ENCODE peak calls at places on chromosomes 12 and 14, in six cellular contexts. One of them, this sample, is unnamed.

GRCh38 chr14:56659361-56659760 is 79.8 kb downstream of the TMEM260 start:
- DNase-seq in upper lobe of right lung: no peak
- DNase-seq in right atrium auricular region: no peak
- DNase-seq in effector memory CD4-positive, alpha-beta T cell: no peak
- DNase-seq in BE2C: no peak
- DNase-seq in stomach: no peak
- DNase-seq in this sample: no peak

GRCh38 chr14:61420326-61420725 is 98.9 kb downstream of the PRKCH start:
- DNase-seq in stomach: no peak
- DNase-seq in effector memory CD4-positive, alpha-beta T cell: peak; percentile 26
- DNase-seq in right atrium auricular region: no peak
- DNase-seq in BE2C: no peak
- DNase-seq in upper lobe of right lung: no peak
- DNase-seq in this sample: peak; percentile 52

GRCh38 chr14:103008768-103009342 is 48.5 kb downstream of the CDC42BPB start:
- DNase-seq in stomach: peak; percentile 55
- DNase-seq in upper lobe of right lung: peak; percentile 52
- DNase-seq in effector memory CD4-positive, alpha-beta T cell: no peak
- DNase-seq in BE2C: peak; percentile 47
- DNase-seq in right atrium auricular region: no peak
- DNase-seq in this sample: peak; percentile 73

GRCh38 chr14:97458302-97459137 is 661.3 kb downstream of the VRK1 start:
- DNase-seq in BE2C: no peak
- DNase-seq in right atrium auricular region: no peak
- DNase-seq in effector memory CD4-positive, alpha-beta T cell: peak; percentile 64
- DNase-seq in upper lobe of right lung: no peak
- DNase-seq in stomach: peak; percentile 38
- DNase-seq in this sample: no peak

GRCh38 chr12:109777544-109777943 is 55.7 kb downstream of the TRPV4 start:
- DNase-seq in upper lobe of right lung: no peak
- DNase-seq in right atrium auricular region: no peak
- DNase-seq in BE2C: peak; percentile 73
- DNase-seq in effector memory CD4-positive, alpha-beta T cell: no peak
- DNase-seq in stomach: no peak
- DNase-seq in this sample: no peak

GRCh38 chr14:93055651-93056115 is 60.0 kb downstream of the ITPK1 start:
- DNase-seq in right atrium auricular region: no peak
- DNase-seq in BE2C: no peak
- DNase-seq in stomach: peak; percentile 51
- DNase-seq in upper lobe of right lung: no peak
- DNase-seq in effector memory CD4-positive, alpha-beta T cell: no peak
- DNase-seq in this sample: no peak

GRCh38 chr14:66003082-66003740 is 483.0 kb upstream of the CCDC196 start:
- DNase-seq in stomach: no peak
- DNase-seq in right atrium auricular region: no peak
- DNase-seq in BE2C: no peak
- DNase-seq in upper lobe of right lung: no peak
- DNase-seq in effector memory CD4-positive, alpha-beta T cell: no peak
- DNase-seq in this sample: no peak

GRCh38 chr12:64099430-64099829 is 122.7 kb downstream of the KICS2 start:
- DNase-seq in BE2C: no peak
- DNase-seq in right atrium auricular region: no peak
- DNase-seq in effector memory CD4-positive, alpha-beta T cell: no peak
- DNase-seq in stomach: no peak
- DNase-seq in upper lobe of right lung: no peak
- DNase-seq in this sample: peak; percentile 60

GRCh38 chr12:124703852-124704251 is 136.4 kb upstream of the NCOR2 start:
- DNase-seq in stomach: no peak
- DNase-seq in effector memory CD4-positive, alpha-beta T cell: no peak
- DNase-seq in BE2C: no peak
- DNase-seq in upper lobe of right lung: peak; percentile 86
- DNase-seq in right atrium auricular region: no peak
- DNase-seq in this sample: no peak

GRCh38 chr14:99596071-99596627 is 7.9 kb downstream of the CCDC85C start:
- DNase-seq in effector memory CD4-positive, alpha-beta T cell: no peak
- DNase-seq in right atrium auricular region: no peak
- DNase-seq in upper lobe of right lung: no peak
- DNase-seq in stomach: peak; percentile 75
- DNase-seq in BE2C: peak; percentile 76
- DNase-seq in this sample: no peak

GRCh38 chr12:32309811-32310755 is 89.3 kb upstream of the FGD4 start:
- DNase-seq in effector memory CD4-positive, alpha-beta T cell: no peak
- DNase-seq in right atrium auricular region: no peak
- DNase-seq in BE2C: peak; percentile 45
- DNase-seq in stomach: no peak
- DNase-seq in upper lobe of right lung: no peak
- DNase-seq in this sample: no peak

GRCh38 chr14:69263364-69263763 is 3.4 kb downstream of the GALNT16 start:
- DNase-seq in upper lobe of right lung: no peak
- DNase-seq in effector memory CD4-positive, alpha-beta T cell: no peak
- DNase-seq in BE2C: peak; percentile 90
- DNase-seq in right atrium auricular region: peak; percentile 92
- DNase-seq in stomach: no peak
- DNase-seq in this sample: no peak

GRCh38 chr14:56268653-56269052 is 150.4 kb downstream of the PELI2 start:
- DNase-seq in stomach: no peak
- DNase-seq in BE2C: no peak
- DNase-seq in effector memory CD4-positive, alpha-beta T cell: no peak
- DNase-seq in upper lobe of right lung: no peak
- DNase-seq in right atrium auricular region: no peak
- DNase-seq in this sample: no peak

GRCh38 chr12:88468546-88468945 is 111.7 kb downstream of the KITLG start:
- DNase-seq in BE2C: no peak
- DNase-seq in stomach: no peak
- DNase-seq in effector memory CD4-positive, alpha-beta T cell: no peak
- DNase-seq in upper lobe of right lung: no peak
- DNase-seq in right atrium auricular region: no peak
- DNase-seq in this sample: no peak

GRCh38 chr12:106170285-106170684 is 31.5 kb upstream of the NUAK1 start:
- DNase-seq in upper lobe of right lung: no peak
- DNase-seq in right atrium auricular region: no peak
- DNase-seq in stomach: no peak
- DNase-seq in effector memory CD4-positive, alpha-beta T cell: no peak
- DNase-seq in BE2C: no peak
- DNase-seq in this sample: peak; percentile 35

GRCh38 chr14:104209985-104210520 is 71.7 kb downstream of the KIF26A start:
- DNase-seq in right atrium auricular region: no peak
- DNase-seq in BE2C: no peak
- DNase-seq in stomach: no peak
- DNase-seq in effector memory CD4-positive, alpha-beta T cell: no peak
- DNase-seq in upper lobe of right lung: no peak
- DNase-seq in this sample: no peak

GRCh38 chr14:45891417-45892080 is 638.5 kb upstream of the MIS18BP1 start:
- DNase-seq in upper lobe of right lung: no peak
- DNase-seq in right atrium auricular region: no peak
- DNase-seq in effector memory CD4-positive, alpha-beta T cell: no peak
- DNase-seq in stomach: peak; percentile 36
- DNase-seq in BE2C: no peak
- DNase-seq in this sample: no peak

GRCh38 chr12:89650239-89650638 is 58.4 kb downstream of the ATP2B1 start:
- DNase-seq in effector memory CD4-positive, alpha-beta T cell: no peak
- DNase-seq in BE2C: no peak
- DNase-seq in upper lobe of right lung: no peak
- DNase-seq in right atrium auricular region: no peak
- DNase-seq in stomach: no peak
- DNase-seq in this sample: no peak

GRCh38 chr12:85089792-85090191 is 53.6 kb downstream of the LRRIQ1 start:
- DNase-seq in upper lobe of right lung: no peak
- DNase-seq in right atrium auricular region: no peak
- DNase-seq in effector memory CD4-positive, alpha-beta T cell: no peak
- DNase-seq in BE2C: no peak
- DNase-seq in stomach: no peak
- DNase-seq in this sample: no peak

GRCh38 chr12:64147011-64147671 is 75.0 kb downstream of the KICS2 start:
- DNase-seq in BE2C: no peak
- DNase-seq in stomach: no peak
- DNase-seq in upper lobe of right lung: no peak
- DNase-seq in effector memory CD4-positive, alpha-beta T cell: no peak
- DNase-seq in right atrium auricular region: no peak
- DNase-seq in this sample: no peak

GRCh38 chr12:74599932-74600331 is 62.3 kb downstream of the ATXN7L3B start:
- DNase-seq in right atrium auricular region: no peak
- DNase-seq in effector memory CD4-positive, alpha-beta T cell: no peak
- DNase-seq in BE2C: no peak
- DNase-seq in stomach: no peak
- DNase-seq in upper lobe of right lung: no peak
- DNase-seq in this sample: no peak

GRCh38 chr14:103188691-103189480 is 65.6 kb downstream of the TNFAIP2 start:
- DNase-seq in effector memory CD4-positive, alpha-beta T cell: no peak
- DNase-seq in right atrium auricular region: no peak
- DNase-seq in upper lobe of right lung: peak; percentile 67
- DNase-seq in stomach: peak; percentile 37
- DNase-seq in BE2C: no peak
- DNase-seq in this sample: no peak

GRCh38 chr14:21734457-21735074 is 60.9 kb upstream of the OR4E1 start:
- DNase-seq in upper lobe of right lung: no peak
- DNase-seq in stomach: no peak
- DNase-seq in right atrium auricular region: no peak
- DNase-seq in effector memory CD4-positive, alpha-beta T cell: no peak
- DNase-seq in BE2C: peak; percentile 20
- DNase-seq in this sample: no peak

GRCh38 chr14:49553892-49554291 is 32.3 kb downstream of the RPS29 start:
- DNase-seq in stomach: no peak
- DNase-seq in BE2C: no peak
- DNase-seq in effector memory CD4-positive, alpha-beta T cell: no peak
- DNase-seq in upper lobe of right lung: no peak
- DNase-seq in right atrium auricular region: no peak
- DNase-seq in this sample: no peak

GRCh38 chr12:109423392-109423791 is 53.7 kb downstream of the KCTD10 start:
- DNase-seq in effector memory CD4-positive, alpha-beta T cell: no peak
- DNase-seq in BE2C: no peak
- DNase-seq in upper lobe of right lung: no peak
- DNase-seq in stomach: no peak
- DNase-seq in right atrium auricular region: no peak
- DNase-seq in this sample: no peak

GRCh38 chr12:6549379-6550151 is 6.3 kb downstream of the IFFO1 start:
- DNase-seq in right atrium auricular region: no peak
- DNase-seq in BE2C: no peak
- DNase-seq in effector memory CD4-positive, alpha-beta T cell: no peak
- DNase-seq in upper lobe of right lung: no peak
- DNase-seq in stomach: no peak
- DNase-seq in this sample: no peak

GRCh38 chr12:55707841-55708694 is at the start of gene ITGA7:
- DNase-seq in effector memory CD4-positive, alpha-beta T cell: peak; percentile 43
- DNase-seq in stomach: peak; percentile 74
- DNase-seq in BE2C: peak; percentile 78
- DNase-seq in upper lobe of right lung: peak; percentile 84
- DNase-seq in right atrium auricular region: no peak
- DNase-seq in this sample: no peak

GRCh38 chr12:55706840-55707671 is 648 bp downstream of the ITGA7 start:
- DNase-seq in right atrium auricular region: no peak
- DNase-seq in effector memory CD4-positive, alpha-beta T cell: no peak
- DNase-seq in stomach: no peak
- DNase-seq in BE2C: no peak
- DNase-seq in upper lobe of right lung: no peak
- DNase-seq in this sample: no peak

GRCh38 chr12:55704824-55705780 is 2.6 kb downstream of the ITGA7 start:
- DNase-seq in stomach: no peak
- DNase-seq in BE2C: no peak
- DNase-seq in upper lobe of right lung: no peak
- DNase-seq in right atrium auricular region: no peak
- DNase-seq in effector memory CD4-positive, alpha-beta T cell: no peak
- DNase-seq in this sample: no peak

GRCh38 chr12:55703976-55704761 is 3.5 kb downstream of the ITGA7 start:
- DNase-seq in right atrium auricular region: no peak
- DNase-seq in BE2C: no peak
- DNase-seq in upper lobe of right lung: no peak
- DNase-seq in stomach: no peak
- DNase-seq in effector memory CD4-positive, alpha-beta T cell: no peak
- DNase-seq in this sample: no peak

GRCh38 chr12:55705802-55706402 is 1.8 kb downstream of the ITGA7 start:
- DNase-seq in upper lobe of right lung: no peak
- DNase-seq in right atrium auricular region: no peak
- DNase-seq in stomach: no peak
- DNase-seq in BE2C: no peak
- DNase-seq in effector memory CD4-positive, alpha-beta T cell: no peak
- DNase-seq in this sample: no peak
- H3K4me3 ChIP-seq in upper lobe of right lung: peak overlapping the region; percentile 64
- H3K4me3 ChIP-seq in right atrium auricular region: peak overlapping the region; percentile 75
- H3K4me3 ChIP-seq in stomach: peak overlapping the region; percentile 78
- H3K4me3 ChIP-seq in BE2C: no peak overlapping the region
- H3K4me3 ChIP-seq in effector memory CD4-positive, alpha-beta T cell: no peak overlapping the region
- H3K4me3 ChIP-seq in this sample: no peak overlapping the region

GRCh38 chr12:117797202-117797601 is 171.6 kb downstream of the KSR2 start:
- DNase-seq in upper lobe of right lung: no peak
- DNase-seq in stomach: no peak
- DNase-seq in BE2C: no peak
- DNase-seq in effector memory CD4-positive, alpha-beta T cell: no peak
- DNase-seq in right atrium auricular region: no peak
- DNase-seq in this sample: no peak
- H3K36me3 ChIP-seq in upper lobe of right lung: no peaks in the 10 kb centered on the region
- H3K36me3 ChIP-seq in stomach: no peaks in the 10 kb centered on the region
- H3K36me3 ChIP-seq in BE2C: no peaks in the 10 kb centered on the region
- H3K36me3 ChIP-seq in effector memory CD4-positive, alpha-beta T cell: no peaks in the 10 kb centered on the region
- H3K36me3 ChIP-seq in right atrium auricular region: no peaks in the 10 kb centered on the region
- H3K36me3 ChIP-seq in this sample: no peaks in the 10 kb centered on the region

DNA sequence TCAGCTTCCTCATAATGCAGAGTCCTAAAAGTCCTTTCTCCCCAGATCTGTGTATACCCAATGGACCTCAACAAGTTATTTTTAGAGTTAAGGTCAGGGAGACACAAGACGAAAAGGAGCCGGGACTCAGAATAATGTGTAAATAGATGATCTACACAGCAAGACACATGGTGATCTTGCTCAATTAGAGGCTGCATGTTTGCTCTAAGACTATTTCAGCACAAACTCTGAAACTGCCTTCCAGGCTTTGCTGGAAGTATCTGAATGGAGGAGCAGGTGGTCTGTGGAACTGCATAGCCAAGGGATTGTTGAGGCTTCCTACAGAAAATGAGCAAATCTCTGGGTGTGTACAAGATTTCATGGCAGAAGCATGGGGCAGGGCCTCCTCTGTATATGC is 80.8 kb downstream of the CRACR2A start:
- DNase-seq in right atrium auricular region: no peak
- DNase-seq in upper lobe of right lung: no peak
- DNase-seq in effector memory CD4-positive, alpha-beta T cell: no peak
- DNase-seq in BE2C: no peak
- DNase-seq in stomach: no peak
- DNase-seq in this sample: no peak
- H3K27me3 ChIP-seq in right atrium auricular region: no peaks in the 10 kb centered on the region
- H3K27me3 ChIP-seq in upper lobe of right lung: no peaks in the 10 kb centered on the region
- H3K27me3 ChIP-seq in effector memory CD4-positive, alpha-beta T cell: no peaks in the 10 kb centered on the region
- H3K27me3 ChIP-seq in BE2C: no peaks in the 10 kb centered on the region
- H3K27me3 ChIP-seq in stomach: no peaks in the 10 kb centered on the region
- H3K27me3 ChIP-seq in this sample: peaks cover 6% of the 10 kb centered on the region

DNA sequence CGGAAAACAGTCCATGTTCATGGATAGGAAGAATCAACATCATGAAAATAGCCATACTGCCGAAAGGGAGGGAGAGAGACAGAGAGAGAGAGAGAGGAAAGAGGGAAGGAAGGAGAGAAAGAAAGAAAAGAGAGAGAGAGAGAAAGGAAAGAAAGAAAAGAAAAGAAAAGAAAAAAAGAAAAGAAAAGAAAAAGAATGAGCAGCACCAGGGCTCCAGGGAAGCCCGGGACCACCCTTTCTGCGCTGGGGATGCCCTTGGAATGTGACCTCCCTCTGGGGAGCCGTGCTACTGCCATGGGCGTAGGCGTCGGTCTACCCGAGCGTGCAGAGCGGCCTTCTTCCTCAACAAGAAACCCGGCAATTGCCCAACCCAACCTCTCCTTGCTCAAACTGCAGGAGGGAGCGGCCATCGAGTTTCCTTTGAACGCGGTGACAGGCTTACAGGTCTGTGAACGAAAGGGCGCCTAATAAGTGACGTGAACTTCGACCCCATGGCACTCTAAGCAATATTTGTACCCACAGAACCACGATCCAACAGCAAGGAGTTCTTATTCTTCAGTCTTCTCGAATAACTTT is 16.9 kb downstream of the OR6S1 start:
- DNase-seq in stomach: peak; percentile 75
- DNase-seq in right atrium auricular region: peak; percentile 73
- DNase-seq in effector memory CD4-positive, alpha-beta T cell: peak; percentile 16
- DNase-seq in upper lobe of right lung: peak; percentile 86
- DNase-seq in BE2C: peak; percentile 60
- DNase-seq in this sample: no peak
- H3K4me3 ChIP-seq in stomach: peak overlapping the region; percentile 31
- H3K4me3 ChIP-seq in right atrium auricular region: peak overlapping the region; percentile 31
- H3K4me3 ChIP-seq in effector memory CD4-positive, alpha-beta T cell: peak overlapping the region; percentile 15
- H3K4me3 ChIP-seq in upper lobe of right lung: peak overlapping the region; percentile 39
- H3K4me3 ChIP-seq in BE2C: peak overlapping the region; percentile 76
- H3K4me3 ChIP-seq in this sample: peak overlapping the region; percentile 1

This sample was measured in SJSA1.